ENCODE peak calls at places on chromosomes 1 and 21, in four cellular contexts. One of them, this sample, is unnamed.

GRCh38 chr1:224223819-224224714 is 41.0 kb downstream of the DEGS1 start:
- DNase-seq in MM.1S: no peak
- DNase-seq in thoracic aorta: no peak
- DNase-seq in fibroblast of lung: peak
- DNase-seq in this sample: peak

GRCh38 chr1:59520759-59521442 is 224.0 kb downstream of the FGGY start:
- DNase-seq in MM.1S: no peak
- DNase-seq in thoracic aorta: no peak
- DNase-seq in fibroblast of lung: peak
- DNase-seq in this sample: no peak

GRCh38 chr1:24673336-24673735 is 30.2 kb downstream of the SRRM1 start:
- DNase-seq in MM.1S: no peak
- DNase-seq in thoracic aorta: no peak
- DNase-seq in fibroblast of lung: peak
- DNase-seq in this sample: peak

GRCh38 chr21:39676054-39676771 is 63.5 kb downstream of the B3GALT5 start:
- DNase-seq in MM.1S: peak
- DNase-seq in thoracic aorta: no peak
- DNase-seq in fibroblast of lung: peak
- DNase-seq in this sample: peak

GRCh38 chr1:100038401-100039306 is 68.9 kb downstream of the SLC35A3 start:
- DNase-seq in MM.1S: peak
- DNase-seq in thoracic aorta: no peak
- DNase-seq in fibroblast of lung: peak
- DNase-seq in this sample: peak

GRCh38 chr1:170388489-170388888 is 143.5 kb upstream of the GORAB start:
- DNase-seq in MM.1S: no peak
- DNase-seq in thoracic aorta: no peak
- DNase-seq in fibroblast of lung: no peak
- DNase-seq in this sample: no peak

GRCh38 chr1:116416854-116417513 is 43.9 kb downstream of the ATP1A1 start:
- DNase-seq in MM.1S: no peak
- DNase-seq in thoracic aorta: no peak
- DNase-seq in fibroblast of lung: no peak
- DNase-seq in this sample: no peak

GRCh38 chr1:229254910-229255541 is 15.9 kb upstream of the RAB4A start:
- DNase-seq in MM.1S: peak
- DNase-seq in thoracic aorta: no peak
- DNase-seq in fibroblast of lung: no peak
- DNase-seq in this sample: no peak

GRCh38 chr21:44946254-44947041 is 6.6 kb downstream of the SLX9 start:
- DNase-seq in MM.1S: no peak
- DNase-seq in thoracic aorta: no peak
- DNase-seq in fibroblast of lung: no peak
- DNase-seq in this sample: no peak

GRCh38 chr1:30775433-30775975 is 17.9 kb upstream of the LAPTM5 start:
- DNase-seq in MM.1S: no peak
- DNase-seq in thoracic aorta: no peak
- DNase-seq in fibroblast of lung: no peak
- DNase-seq in this sample: no peak
- H3K27ac ChIP-seq in MM.1S: no peak
- H3K27ac ChIP-seq in thoracic aorta: no peak
- H3K27ac ChIP-seq in fibroblast of lung: no peak
- H3K27ac ChIP-seq in this sample: no peak

GRCh38 chr1:14345925-14346550 is 252.4 kb upstream of the KAZN start:
- DNase-seq in MM.1S: no peak
- DNase-seq in thoracic aorta: no peak
- DNase-seq in fibroblast of lung: peak
- DNase-seq in this sample: no peak
- TF ChIP-seq CTCF in MM.1S: no peak
- TF ChIP-seq CTCF in thoracic aorta: no peak
- TF ChIP-seq CTCF in fibroblast of lung: no peak
- TF ChIP-seq CTCF in this sample: no peak

DNA sequence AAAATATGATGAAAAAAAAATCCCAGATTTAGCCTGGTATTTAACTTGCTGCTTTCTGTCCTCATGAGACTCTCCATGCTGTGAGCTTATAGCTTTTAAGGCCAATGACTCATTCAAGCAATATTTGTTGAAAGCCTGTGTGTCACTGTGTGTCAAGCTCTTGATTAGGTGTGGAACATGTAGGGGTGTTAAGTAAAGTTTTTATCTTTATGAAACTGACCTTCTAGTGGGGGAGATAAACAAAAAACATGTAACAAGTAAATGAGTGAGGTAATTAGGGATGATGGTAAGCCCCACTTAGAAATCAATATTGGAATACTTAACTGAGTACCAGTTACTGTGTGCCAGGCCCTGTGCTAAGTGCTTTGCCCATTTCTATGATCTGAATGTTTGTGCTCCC is 44.8 kb upstream of the CCDC190 start:
- DNase-seq in MM.1S: no peak
- DNase-seq in thoracic aorta: no peak
- DNase-seq in fibroblast of lung: peak
- DNase-seq in this sample: peak
- H3K27ac ChIP-seq in MM.1S: no peak
- H3K27ac ChIP-seq in thoracic aorta: no peak
- H3K27ac ChIP-seq in fibroblast of lung: peak
- H3K27ac ChIP-seq in this sample: no peak

GRCh38 chr1:51623450-51623849 is 6.6 kb downstream of the OSBPL9 start:
- DNase-seq in MM.1S: no peak
- DNase-seq in thoracic aorta: no peak
- DNase-seq in fibroblast of lung: no peak
- DNase-seq in this sample: no peak

GRCh38 chr1:51621841-51622454 is 5.1 kb downstream of the OSBPL9 start:
- DNase-seq in MM.1S: no peak
- DNase-seq in thoracic aorta: no peak
- DNase-seq in fibroblast of lung: no peak
- DNase-seq in this sample: no peak

GRCh38 chr1:51622455-51622913 is 5.6 kb downstream of the OSBPL9 start:
- DNase-seq in MM.1S: no peak
- DNase-seq in thoracic aorta: peak
- DNase-seq in fibroblast of lung: peak
- DNase-seq in this sample: peak

GRCh38 chr1:51624851-51625250 is 8.0 kb downstream of the OSBPL9 start:
- DNase-seq in MM.1S: no peak
- DNase-seq in thoracic aorta: no peak
- DNase-seq in fibroblast of lung: no peak
- DNase-seq in this sample: no peak

GRCh38 chr1:51623025-51623424 is 6.1 kb downstream of the OSBPL9 start:
- DNase-seq in MM.1S: no peak
- DNase-seq in thoracic aorta: no peak
- DNase-seq in fibroblast of lung: no peak
- DNase-seq in this sample: no peak
- TF ChIP-seq CTCF in MM.1S: no peak
- TF ChIP-seq CTCF in thoracic aorta: no peak
- TF ChIP-seq CTCF in fibroblast of lung: no peak
- TF ChIP-seq CTCF in this sample: no peak

DNA sequence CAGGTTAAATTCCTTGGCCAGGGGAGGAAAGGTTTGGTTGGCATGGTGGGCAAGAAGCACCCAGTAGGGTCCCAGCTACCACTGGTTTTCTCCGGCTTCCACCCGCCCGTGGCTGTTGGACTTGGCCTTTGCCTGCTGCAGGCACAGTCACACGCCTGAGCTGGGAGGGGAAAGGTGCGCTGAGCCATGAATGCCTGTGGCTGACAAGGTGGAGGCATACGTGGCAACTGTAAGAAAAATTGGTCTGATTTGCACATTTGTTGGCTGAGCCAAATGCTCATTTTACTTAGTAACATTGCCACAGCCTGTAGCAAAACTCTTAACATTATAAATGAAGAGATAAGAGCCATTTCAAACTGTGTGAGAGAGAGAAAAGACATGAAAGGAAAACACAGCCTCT is 191.6 kb downstream of the PTPRC start:
- DNase-seq in MM.1S: no peak
- DNase-seq in thoracic aorta: no peak
- DNase-seq in fibroblast of lung: peak
- DNase-seq in this sample: no peak
- H3K27ac ChIP-seq in MM.1S: no peak
- H3K27ac ChIP-seq in thoracic aorta: no peak
- H3K27ac ChIP-seq in fibroblast of lung: no peak
- H3K27ac ChIP-seq in this sample: no peak

DNA sequence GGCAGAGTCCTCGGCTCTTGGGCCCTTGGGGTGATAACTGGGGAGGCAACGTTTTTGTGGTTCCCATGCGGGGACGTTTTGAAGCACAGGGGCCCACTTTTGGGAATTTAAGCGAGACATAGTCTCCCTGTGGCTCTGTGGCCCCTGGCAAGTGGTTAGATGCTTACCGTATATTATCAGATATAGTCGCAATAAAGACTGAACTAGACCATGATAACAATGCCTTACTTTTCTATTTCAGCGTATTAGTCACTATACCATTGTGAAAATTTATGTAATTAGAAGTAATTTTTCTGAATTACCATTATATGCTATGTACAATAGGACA is 538 bp upstream of the RCAN1 start:
- DNase-seq in MM.1S: no peak
- DNase-seq in thoracic aorta: no peak
- DNase-seq in fibroblast of lung: no peak
- DNase-seq in this sample: no peak
- TF ChIP-seq CTCF in MM.1S: no peak
- TF ChIP-seq CTCF in thoracic aorta: no peak
- TF ChIP-seq CTCF in fibroblast of lung: no peak
- TF ChIP-seq CTCF in this sample: no peak

GRCh38 chr1:10613861-10614260 is 139.1 kb downstream of the PEX14 start:
- DNase-seq in MM.1S: no peak
- DNase-seq in thoracic aorta: no peak
- DNase-seq in fibroblast of lung: no peak
- DNase-seq in this sample: no peak
- H3K27ac ChIP-seq in MM.1S: no peak
- H3K27ac ChIP-seq in thoracic aorta: no peak
- H3K27ac ChIP-seq in fibroblast of lung: no peak
- H3K27ac ChIP-seq in this sample: peak

GRCh38 chr1:32780628-32781267 is 36.4 kb downstream of the YARS1 start:
- DNase-seq in MM.1S: no peak
- DNase-seq in thoracic aorta: no peak
- DNase-seq in fibroblast of lung: no peak
- DNase-seq in this sample: peak

GRCh38 chr1:32782086-32782485 is 35.1 kb downstream of the YARS1 start:
- DNase-seq in MM.1S: no peak
- DNase-seq in thoracic aorta: no peak
- DNase-seq in fibroblast of lung: peak
- DNase-seq in this sample: no peak

GRCh38 chr1:32784817-32785216 is 32.3 kb downstream of the YARS1 start:
- DNase-seq in MM.1S: no peak
- DNase-seq in thoracic aorta: no peak
- DNase-seq in fibroblast of lung: no peak
- DNase-seq in this sample: no peak

GRCh38 chr1:32786856-32787255 is 30.3 kb downstream of the YARS1 start:
- DNase-seq in MM.1S: peak
- DNase-seq in thoracic aorta: no peak
- DNase-seq in fibroblast of lung: peak
- DNase-seq in this sample: no peak

GRCh38 chr1:32783851-32784250 is 33.3 kb downstream of the YARS1 start:
- DNase-seq in MM.1S: no peak
- DNase-seq in thoracic aorta: no peak
- DNase-seq in fibroblast of lung: no peak
- DNase-seq in this sample: no peak
- TF ChIP-seq CTCF in MM.1S: no peak
- TF ChIP-seq CTCF in thoracic aorta: no peak
- TF ChIP-seq CTCF in fibroblast of lung: no peak
- TF ChIP-seq CTCF in this sample: no peak

This sample was measured in RWPE1.